ENCODE peak calls at places on chromosomes 12 and 14, in four cellular contexts. B is H1, H is K562, U is WTC11. R is an unnamed sample.

GRCh38 chr14:38116895-38117294 is 90.8 kb upstream of the SSTR1 start:
- DNase-seq in B (no peak), H (no peak), U (no peak), R (no peak)

GRCh38 chr12:112096667-112097066 is 11.9 kb downstream of the NAA25 start:
- DNase-seq in B (no peak), H (no peak), U (no peak), R (no peak)

GRCh38 chr12:80778005-80778541 is 61.4 kb downstream of the MYF5 start:
- DNase-seq in B (no peak), H (no peak), U (no peak), R (peak)

GRCh38 chr14:26394114-26394855 is 203.5 kb downstream of the NOVA1 start:
- DNase-seq in B (no peak), H (no peak), U (no peak), R (peak)

GRCh38 chr14:32022938-32023466 is 54.1 kb upstream of the ARHGAP5 start:
- DNase-seq in B (no peak), H (no peak), U (no peak), R (no peak)

GRCh38 chr12:82659343-82660207 is 27.1 kb upstream of the TMTC2 start:
- DNase-seq in B (no peak), H (no peak), U (no peak), R (no peak)

GRCh38 chr12:59113831-59114273 is 193.5 kb upstream of the LRIG3 start:
- DNase-seq in B (peak), H (peak), U (peak), R (peak)

GRCh38 chr14:58805605-58806358 is 168.0 kb downstream of the DACT1 start:
- DNase-seq in B (no peak), H (no peak), U (no peak), R (no peak)

GRCh38 chr14:32978691-32979255 is 40.1 kb downstream of the NPAS3 start:
- DNase-seq in B (no peak), H (no peak), U (no peak), R (no peak)

GRCh38 chr12:132797820-132798570 is 30.7 kb downstream of the GOLGA3 start:
- DNase-seq in B (no peak), H (no peak), U (no peak), R (no peak)

GRCh38 chr14:35180179-35180578 is 57.8 kb downstream of the PRORP start:
- DNase-seq in B (no peak), H (no peak), U (no peak), R (peak)

GRCh38 chr14:23703027-23703426 is 66.9 kb downstream of the DHRS2 start:
- DNase-seq in B (no peak), H (no peak), U (no peak), R (no peak)

GRCh38 chr14:79510659-79511058 is 700.6 kb downstream of the DIO2 start:
- DNase-seq in B (no peak), H (no peak), U (no peak), R (no peak)

GRCh38 chr12:34403706-34404376 is 381.5 kb downstream of the ALG10 start:
- DNase-seq in B (peak), H (peak), U (peak), R (peak)

GRCh38 chr12:34402228-34402898 is 380.1 kb downstream of the ALG10 start:
- DNase-seq in B (peak), H (peak), U (no peak), R (no peak)

GRCh38 chr12:34404377-34405285 is 382.3 kb downstream of the ALG10 start:
- DNase-seq in B (peak), H (peak), U (no peak), R (peak)

GRCh38 chr12:34401659-34402227 is 379.4 kb downstream of the ALG10 start:
- DNase-seq in B (peak), H (peak), U (peak), R (peak)

GRCh38 chr12:34402899-34403705 is 380.8 kb downstream of the ALG10 start:
- DNase-seq in B (peak), H (peak), U (peak), R (peak)
- TF ChIP-seq TEAD4 in B (no peak), H (no peak), U (no peak), R (no peak)

DNA sequence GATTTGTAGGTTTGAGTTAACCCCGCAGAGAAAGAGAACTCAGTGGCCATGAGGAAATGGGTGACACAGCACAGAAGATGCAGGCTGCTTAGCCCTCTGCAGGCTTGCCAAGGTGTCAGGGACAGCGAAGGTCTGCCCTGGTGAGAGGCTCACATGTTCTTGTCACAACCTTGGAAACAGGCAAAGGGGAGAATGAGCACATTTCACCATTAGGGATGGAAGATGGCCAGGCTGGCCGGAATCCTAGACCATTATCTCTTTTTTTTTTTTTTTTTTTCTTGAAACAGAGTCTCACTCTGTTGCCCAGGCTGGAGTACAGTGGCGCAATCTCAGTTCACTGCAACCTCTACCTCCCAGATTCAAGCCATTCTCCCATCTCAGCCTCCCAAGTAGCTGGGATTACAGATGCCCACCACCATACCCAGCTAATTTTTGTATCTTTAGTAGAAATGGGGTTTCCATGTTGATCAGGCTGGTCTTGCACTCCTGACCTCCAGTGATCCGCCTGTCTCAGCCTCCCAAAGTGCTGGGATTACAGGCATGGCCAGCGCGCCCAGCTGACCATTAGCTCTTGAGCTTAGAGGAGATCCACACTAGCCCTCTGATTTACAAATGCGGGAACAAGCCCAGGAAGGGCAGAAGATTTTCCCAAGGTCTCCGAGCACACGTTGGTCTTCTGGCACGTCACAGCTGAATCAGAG is 34.6 kb downstream of the LTBP2 start:
- DNase-seq in B (no peak), H (no peak), U (no peak), R (no peak)
- TF ChIP-seq TEAD4 in B (no peak), H (no peak), U (no peak), R (no peak)

DNA sequence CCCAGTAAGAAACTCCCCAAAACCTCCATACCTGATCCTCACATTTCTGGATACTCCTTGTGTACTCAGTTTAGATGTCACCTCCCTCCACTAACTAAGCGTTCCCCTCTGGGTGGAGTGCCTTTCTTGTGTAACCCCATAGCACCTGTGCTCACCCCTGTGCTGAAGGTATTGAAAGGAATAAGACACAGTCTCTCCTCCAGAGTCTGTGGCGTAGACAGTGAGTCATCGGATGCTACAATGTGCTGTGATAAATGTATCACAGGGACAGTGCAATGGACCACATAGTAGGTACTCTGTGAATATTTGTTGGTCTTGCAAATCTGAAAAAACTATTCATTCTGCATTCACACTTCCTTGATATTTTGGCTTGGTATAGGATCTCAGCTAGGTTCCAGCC is 30.8 kb downstream of the TSPAN9 start:
- DNase-seq in B (no peak), H (no peak), U (no peak), R (no peak)
- TF ChIP-seq TEAD4 in B (no peak), H (no peak), U (no peak), R (no peak)

DNA sequence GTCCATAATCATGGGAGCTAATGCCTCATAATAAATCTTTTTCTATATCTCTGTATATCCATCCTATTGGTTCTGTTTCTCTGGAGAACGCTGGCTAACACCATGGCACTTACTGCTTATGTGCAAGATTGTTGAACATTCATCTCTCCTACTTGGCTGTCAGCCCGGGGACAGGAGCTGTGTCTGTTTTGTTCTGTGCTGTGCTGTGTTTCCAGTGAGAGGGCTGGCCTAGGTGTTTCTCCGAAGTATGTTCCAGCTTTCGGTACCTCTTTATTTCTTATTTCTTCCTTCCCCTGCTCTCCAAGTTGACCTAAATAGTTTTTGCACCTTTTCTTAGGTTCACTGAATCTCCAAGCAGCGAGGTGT is 18.8 kb upstream of the NR4A1 start:
- DNase-seq in B (no peak), H (no peak), U (no peak), R (no peak)
- TF ChIP-seq TEAD4 in B (no peak), H (no peak), U (no peak), R (no peak)